ENCODE peak calls at places on chromosome 2, in four cellular contexts. One of them, this sample, is unnamed.

GRCh38 chr2:196601430-196602306 is 37.8 kb upstream of the CCDC150 start:
- DNase-seq in Caco-2: no peak
- DNase-seq in adipocyte: peak; percentile 97
- DNase-seq in heart left ventricle: peak; percentile 75
- DNase-seq in this sample: no peak

GRCh38 chr2:6362671-6363450 is 502.8 kb downstream of the CMPK2 start:
- DNase-seq in Caco-2: no peak
- DNase-seq in adipocyte: no peak
- DNase-seq in heart left ventricle: no peak
- DNase-seq in this sample: no peak

GRCh38 chr2:38685116-38685735 is 19.3 kb downstream of the GALM start:
- DNase-seq in Caco-2: peak; percentile 41
- DNase-seq in adipocyte: no peak
- DNase-seq in heart left ventricle: no peak
- DNase-seq in this sample: no peak

GRCh38 chr2:43425659-43426058 is 170.2 kb downstream of the THADA start:
- DNase-seq in adipocyte: no peak
- DNase-seq in heart left ventricle: no peak
- DNase-seq in Caco-2: no peak
- DNase-seq in this sample: peak; percentile 80

GRCh38 chr2:230777681-230778080 is 65.0 kb downstream of the CAB39 start:
- DNase-seq in heart left ventricle: no peak
- DNase-seq in adipocyte: no peak
- DNase-seq in Caco-2: no peak
- DNase-seq in this sample: no peak

GRCh38 chr2:101089942-101090799 is 61.0 kb downstream of the TBC1D8 start:
- DNase-seq in adipocyte: no peak
- DNase-seq in heart left ventricle: no peak
- DNase-seq in Caco-2: no peak
- DNase-seq in this sample: no peak

GRCh38 chr2:239247401-239248245 is 153.2 kb downstream of the HDAC4 start:
- DNase-seq in Caco-2: no peak
- DNase-seq in heart left ventricle: no peak
- DNase-seq in adipocyte: no peak
- DNase-seq in this sample: no peak

GRCh38 chr2:230343747-230344146 is 16.8 kb downstream of the SP140L start:
- DNase-seq in adipocyte: no peak
- DNase-seq in Caco-2: no peak
- DNase-seq in heart left ventricle: no peak
- DNase-seq in this sample: no peak

GRCh38 chr2:20089715-20090464 is 38.5 kb upstream of the LAPTM4A start:
- DNase-seq in heart left ventricle: no peak
- DNase-seq in Caco-2: no peak
- DNase-seq in adipocyte: no peak
- DNase-seq in this sample: no peak

GRCh38 chr2:196935421-196935820 is 8.9 kb upstream of the PGAP1 start:
- DNase-seq in heart left ventricle: no peak
- DNase-seq in Caco-2: no peak
- DNase-seq in adipocyte: no peak
- DNase-seq in this sample: no peak

GRCh38 chr2:65265090-65266045 is 37.7 kb downstream of the ACTR2 start:
- DNase-seq in adipocyte: peak; percentile 91
- DNase-seq in heart left ventricle: peak; percentile 40
- DNase-seq in Caco-2: peak; percentile 47
- DNase-seq in this sample: peak; percentile 69

GRCh38 chr2:64659252-64659651 is 5.5 kb upstream of the SERTAD2 start:
- DNase-seq in adipocyte: no peak
- DNase-seq in Caco-2: no peak
- DNase-seq in heart left ventricle: no peak
- DNase-seq in this sample: no peak

DNA sequence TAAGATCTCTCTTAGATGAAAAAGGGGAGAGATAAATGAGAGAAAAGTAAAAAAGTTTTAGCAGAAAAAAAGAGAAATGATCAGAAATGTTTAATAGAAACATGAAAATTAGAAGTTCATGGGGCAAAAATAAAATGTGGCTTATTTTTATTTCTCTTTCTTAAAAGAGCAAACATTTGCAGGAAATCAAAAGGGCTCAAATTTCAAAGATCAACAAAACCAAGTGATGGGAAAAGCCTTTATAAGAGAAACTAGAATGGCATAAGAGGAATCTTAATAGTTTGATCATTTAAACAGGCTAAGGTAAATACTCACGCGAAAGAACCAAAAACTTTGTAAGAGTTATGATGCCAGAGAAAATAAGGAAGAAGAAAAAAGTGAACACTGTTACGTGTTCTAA is 23.3 kb upstream of the DAW1 start:
- DNase-seq in Caco-2: no peak
- DNase-seq in adipocyte: no peak
- DNase-seq in heart left ventricle: no peak
- DNase-seq in this sample: no peak
- H3K4me3 ChIP-seq in Caco-2: no peak overlapping the region
- H3K4me3 ChIP-seq in adipocyte: no peak overlapping the region
- H3K4me3 ChIP-seq in heart left ventricle: no peak overlapping the region
- H3K4me3 ChIP-seq in this sample: no peak overlapping the region

GRCh38 chr2:158754303-158754611 is 40.9 kb upstream of the DAPL1 start:
- DNase-seq in adipocyte: no peak
- DNase-seq in Caco-2: no peak
- DNase-seq in heart left ventricle: no peak
- DNase-seq in this sample: no peak
- H3K4me3 ChIP-seq in adipocyte: peak overlapping the region; percentile 73
- H3K4me3 ChIP-seq in Caco-2: no peak overlapping the region
- H3K4me3 ChIP-seq in heart left ventricle: no peak overlapping the region
- H3K4me3 ChIP-seq in this sample: no peak overlapping the region

DNA sequence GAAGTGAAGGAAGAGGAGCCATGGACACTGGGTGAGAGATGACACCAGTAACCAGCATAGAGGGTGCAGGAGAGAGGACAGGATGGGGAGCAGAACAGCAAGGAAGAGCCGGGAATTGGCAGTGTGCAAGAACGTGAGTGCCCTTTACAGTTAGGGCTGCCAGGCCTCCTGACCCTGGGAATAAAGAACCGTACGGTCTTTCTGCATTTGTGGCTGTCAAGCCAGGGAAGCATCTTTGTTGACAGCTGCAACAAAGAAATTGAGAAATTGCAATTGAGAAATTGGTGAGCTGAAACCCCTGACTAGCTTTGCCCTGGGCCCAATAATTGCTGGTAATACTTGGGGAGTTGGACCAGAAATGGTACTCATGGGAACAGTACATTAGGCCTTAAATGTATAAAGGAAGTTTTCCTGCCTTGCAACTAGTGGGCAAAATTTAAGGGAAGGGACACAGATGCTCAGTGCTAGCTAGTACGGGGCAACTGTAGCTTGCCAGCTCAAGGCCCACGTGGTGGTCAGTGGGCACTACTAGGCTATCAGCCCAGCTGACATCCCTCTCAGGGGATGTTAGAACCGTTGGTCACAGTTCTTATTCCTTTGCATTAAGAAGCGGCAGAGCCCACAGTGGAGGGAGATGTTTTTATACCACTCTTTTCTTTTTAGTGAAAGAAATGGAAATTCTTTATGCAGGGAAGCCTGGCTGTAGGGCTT is 56.6 kb downstream of the KCTD18 start:
- DNase-seq in heart left ventricle: no peak
- DNase-seq in adipocyte: no peak
- DNase-seq in Caco-2: no peak
- DNase-seq in this sample: no peak
- H3K4me3 ChIP-seq in heart left ventricle: no peak overlapping the region
- H3K4me3 ChIP-seq in adipocyte: no peak overlapping the region
- H3K4me3 ChIP-seq in Caco-2: no peak overlapping the region
- H3K4me3 ChIP-seq in this sample: no peak overlapping the region

DNA sequence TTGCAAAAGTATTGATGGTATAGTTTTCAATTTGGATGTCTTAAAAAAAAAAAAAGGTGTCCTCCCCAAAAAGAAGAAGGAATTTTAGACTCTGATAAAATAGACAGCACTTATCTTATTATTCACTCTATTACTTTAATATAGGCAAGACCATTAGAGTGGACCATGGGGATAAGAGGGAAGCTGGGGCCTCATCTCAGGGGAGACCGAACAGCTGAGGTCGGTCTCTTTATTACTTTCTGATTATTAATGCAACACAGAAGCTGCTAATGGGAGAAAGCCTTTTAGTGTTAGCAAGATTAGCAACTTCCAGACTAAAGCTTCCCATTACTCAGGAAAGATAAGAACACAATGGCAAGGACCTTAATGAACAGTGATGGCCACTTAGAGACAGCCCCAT is 135.5 kb downstream of the TMEFF2 start:
- DNase-seq in Caco-2: no peak
- DNase-seq in heart left ventricle: no peak
- DNase-seq in adipocyte: no peak
- DNase-seq in this sample: no peak
- H3K4me3 ChIP-seq in Caco-2: no peak overlapping the region
- H3K4me3 ChIP-seq in heart left ventricle: no peak overlapping the region
- H3K4me3 ChIP-seq in adipocyte: no peak overlapping the region
- H3K4me3 ChIP-seq in this sample: no peak overlapping the region

GRCh38 chr2:120740375-120740764 is 4.7 kb downstream of the GLI2 start:
- DNase-seq in Caco-2: no peak
- DNase-seq in heart left ventricle: no peak
- DNase-seq in adipocyte: no peak
- DNase-seq in this sample: no peak
- H3K4me3 ChIP-seq in Caco-2: no peak overlapping the region
- H3K4me3 ChIP-seq in heart left ventricle: no peak overlapping the region
- H3K4me3 ChIP-seq in adipocyte: no peak overlapping the region
- H3K4me3 ChIP-seq in this sample: no peak overlapping the region

GRCh38 chr2:135694711-135695110 is 46.9 kb upstream of the UBXN4 start:
- DNase-seq in adipocyte: no peak
- DNase-seq in heart left ventricle: no peak
- DNase-seq in Caco-2: no peak
- DNase-seq in this sample: no peak

GRCh38 chr2:135689679-135690078 is 52.0 kb upstream of the UBXN4 start:
- DNase-seq in Caco-2: no peak
- DNase-seq in adipocyte: no peak
- DNase-seq in heart left ventricle: no peak
- DNase-seq in this sample: peak; percentile 13

GRCh38 chr2:135685361-135685760 is 56.3 kb upstream of the UBXN4 start:
- DNase-seq in Caco-2: no peak
- DNase-seq in heart left ventricle: no peak
- DNase-seq in adipocyte: peak; percentile 75
- DNase-seq in this sample: no peak

GRCh38 chr2:135688002-135688401 is 53.7 kb upstream of the UBXN4 start:
- DNase-seq in heart left ventricle: no peak
- DNase-seq in Caco-2: no peak
- DNase-seq in adipocyte: no peak
- DNase-seq in this sample: no peak

GRCh38 chr2:135688978-135689377 is 52.7 kb upstream of the UBXN4 start:
- DNase-seq in adipocyte: no peak
- DNase-seq in Caco-2: no peak
- DNase-seq in heart left ventricle: no peak
- DNase-seq in this sample: peak; percentile 15
- H3K4me3 ChIP-seq in adipocyte: no peak overlapping the region
- H3K4me3 ChIP-seq in Caco-2: no peak overlapping the region
- H3K4me3 ChIP-seq in heart left ventricle: no peak overlapping the region
- H3K4me3 ChIP-seq in this sample: no peak overlapping the region